ENCODE peak calls at places on chromosomes 1 and 21, in ten cellular contexts. One of them, this sample, is unnamed.

GRCh38 chr1:26168410-26169167 is at the start of gene C1orf232:
- DNase-seq in K562: peak; percentile 7
- DNase-seq in mammary epithelial cell: no peak
- DNase-seq in stomach: no peak
- DNase-seq in aorta: no peak
- DNase-seq in GM23338: no peak
- DNase-seq in adipocyte: no peak
- DNase-seq in CD8-positive, alpha-beta T cell: no peak
- DNase-seq in uterus: no peak
- DNase-seq in neural progenitor cell: peak; percentile 81
- DNase-seq in this sample: no peak

GRCh38 chr21:9008636-9009035 is 1512.7 kb upstream of the TPTE start:
- DNase-seq in uterus: no peak
- DNase-seq in adipocyte: no peak
- DNase-seq in neural progenitor cell: no peak
- DNase-seq in stomach: no peak
- DNase-seq in aorta: peak; percentile 77
- DNase-seq in K562: no peak
- DNase-seq in CD8-positive, alpha-beta T cell: no peak
- DNase-seq in mammary epithelial cell: no peak
- DNase-seq in GM23338: no peak
- DNase-seq in this sample: no peak

GRCh38 chr1:207897188-207897587 is 13.7 kb downstream of the CD34 start:
- DNase-seq in GM23338: peak; percentile 14
- DNase-seq in aorta: no peak
- DNase-seq in neural progenitor cell: peak; percentile 44
- DNase-seq in mammary epithelial cell: no peak
- DNase-seq in stomach: no peak
- DNase-seq in K562: no peak
- DNase-seq in CD8-positive, alpha-beta T cell: no peak
- DNase-seq in adipocyte: peak; percentile 56
- DNase-seq in uterus: no peak
- DNase-seq in this sample: no peak

GRCh38 chr1:163361123-163361934 is 39.6 kb downstream of the NUF2 start:
- DNase-seq in neural progenitor cell: peak; percentile 48
- DNase-seq in stomach: no peak
- DNase-seq in CD8-positive, alpha-beta T cell: no peak
- DNase-seq in mammary epithelial cell: peak; percentile 12
- DNase-seq in aorta: no peak
- DNase-seq in GM23338: peak; percentile 69
- DNase-seq in K562: no peak
- DNase-seq in uterus: no peak
- DNase-seq in adipocyte: peak; percentile 35
- DNase-seq in this sample: no peak

GRCh38 chr1:3067671-3068399 is 1.2 kb upstream of the PRDM16 start:
- DNase-seq in mammary epithelial cell: no peak
- DNase-seq in CD8-positive, alpha-beta T cell: no peak
- DNase-seq in neural progenitor cell: peak; percentile 49
- DNase-seq in GM23338: peak; percentile 53
- DNase-seq in aorta: peak; percentile 79
- DNase-seq in uterus: no peak
- DNase-seq in K562: no peak
- DNase-seq in adipocyte: no peak
- DNase-seq in stomach: no peak
- DNase-seq in this sample: no peak

GRCh38 chr1:65948609-65949229 is 156.0 kb downstream of the PDE4B start:
- DNase-seq in K562: peak; percentile 19
- DNase-seq in adipocyte: peak; percentile 72
- DNase-seq in CD8-positive, alpha-beta T cell: no peak
- DNase-seq in neural progenitor cell: no peak
- DNase-seq in mammary epithelial cell: no peak
- DNase-seq in uterus: peak; percentile 23
- DNase-seq in aorta: no peak
- DNase-seq in stomach: no peak
- DNase-seq in GM23338: no peak
- DNase-seq in this sample: no peak

GRCh38 chr1:172545349-172546004 is 12.5 kb downstream of the SUCO start:
- DNase-seq in stomach: no peak
- DNase-seq in mammary epithelial cell: no peak
- DNase-seq in GM23338: no peak
- DNase-seq in CD8-positive, alpha-beta T cell: no peak
- DNase-seq in adipocyte: no peak
- DNase-seq in aorta: no peak
- DNase-seq in neural progenitor cell: no peak
- DNase-seq in uterus: no peak
- DNase-seq in K562: no peak
- DNase-seq in this sample: no peak

GRCh38 chr1:42931911-42932422 is 26.7 kb downstream of the SLC2A1 start:
- DNase-seq in CD8-positive, alpha-beta T cell: peak; percentile 76
- DNase-seq in mammary epithelial cell: no peak
- DNase-seq in stomach: peak; percentile 83
- DNase-seq in adipocyte: no peak
- DNase-seq in GM23338: peak; percentile 30
- DNase-seq in uterus: no peak
- DNase-seq in neural progenitor cell: no peak
- DNase-seq in aorta: peak; percentile 59
- DNase-seq in K562: peak; percentile 57
- DNase-seq in this sample: peak; percentile 63

GRCh38 chr1:150574260-150575071 is 4.9 kb downstream of the MCL1 start:
- DNase-seq in CD8-positive, alpha-beta T cell: no peak
- DNase-seq in uterus: no peak
- DNase-seq in aorta: no peak
- DNase-seq in mammary epithelial cell: no peak
- DNase-seq in stomach: no peak
- DNase-seq in neural progenitor cell: no peak
- DNase-seq in GM23338: peak; percentile 19
- DNase-seq in K562: no peak
- DNase-seq in adipocyte: peak; percentile 40
- DNase-seq in this sample: peak; percentile 34

GRCh38 chr1:150576367-150576711 is 3.1 kb downstream of the MCL1 start:
- DNase-seq in mammary epithelial cell: no peak
- DNase-seq in adipocyte: no peak
- DNase-seq in neural progenitor cell: no peak
- DNase-seq in K562: no peak
- DNase-seq in aorta: no peak
- DNase-seq in GM23338: no peak
- DNase-seq in uterus: no peak
- DNase-seq in CD8-positive, alpha-beta T cell: no peak
- DNase-seq in stomach: no peak
- DNase-seq in this sample: no peak

GRCh38 chr1:150575072-150575489 is 4.3 kb downstream of the MCL1 start:
- DNase-seq in CD8-positive, alpha-beta T cell: no peak
- DNase-seq in stomach: no peak
- DNase-seq in adipocyte: peak; percentile 41
- DNase-seq in GM23338: no peak
- DNase-seq in neural progenitor cell: no peak
- DNase-seq in K562: no peak
- DNase-seq in aorta: no peak
- DNase-seq in uterus: no peak
- DNase-seq in mammary epithelial cell: no peak
- DNase-seq in this sample: no peak

GRCh38 chr1:150576794-150577556 is 2.4 kb downstream of the MCL1 start:
- DNase-seq in CD8-positive, alpha-beta T cell: no peak
- DNase-seq in neural progenitor cell: no peak
- DNase-seq in aorta: no peak
- DNase-seq in GM23338: peak; percentile 5
- DNase-seq in uterus: no peak
- DNase-seq in adipocyte: peak; percentile 35
- DNase-seq in mammary epithelial cell: no peak
- DNase-seq in K562: no peak
- DNase-seq in stomach: no peak
- DNase-seq in this sample: no peak

GRCh38 chr1:150575518-150576366 is 3.7 kb downstream of the MCL1 start:
- DNase-seq in CD8-positive, alpha-beta T cell: no peak
- DNase-seq in uterus: no peak
- DNase-seq in neural progenitor cell: no peak
- DNase-seq in stomach: no peak
- DNase-seq in K562: no peak
- DNase-seq in mammary epithelial cell: no peak
- DNase-seq in adipocyte: peak; percentile 69
- DNase-seq in GM23338: peak; percentile 5
- DNase-seq in aorta: no peak
- DNase-seq in this sample: no peak
- H3K4me1 ChIP-seq in CD8-positive, alpha-beta T cell: peaks cover 38% of the 10 kb centered on the region
- H3K4me1 ChIP-seq in uterus: peaks cover 14% of the 10 kb centered on the region
- H3K4me1 ChIP-seq in neural progenitor cell: peaks cover 30% of the 10 kb centered on the region
- H3K4me1 ChIP-seq in stomach: peaks cover 64% of the 10 kb centered on the region
- H3K4me1 ChIP-seq in K562: peaks cover 17% of the 10 kb centered on the region
- H3K4me1 ChIP-seq in mammary epithelial cell: peaks cover 30% of the 10 kb centered on the region
- H3K4me1 ChIP-seq in adipocyte: peaks cover 54% of the 10 kb centered on the region
- H3K4me1 ChIP-seq in GM23338: peaks cover 44% of the 10 kb centered on the region
- H3K4me1 ChIP-seq in aorta: peaks cover 5% of the 10 kb centered on the region
- H3K4me1 ChIP-seq in this sample: peaks cover 57% of the 10 kb centered on the region

DNA sequence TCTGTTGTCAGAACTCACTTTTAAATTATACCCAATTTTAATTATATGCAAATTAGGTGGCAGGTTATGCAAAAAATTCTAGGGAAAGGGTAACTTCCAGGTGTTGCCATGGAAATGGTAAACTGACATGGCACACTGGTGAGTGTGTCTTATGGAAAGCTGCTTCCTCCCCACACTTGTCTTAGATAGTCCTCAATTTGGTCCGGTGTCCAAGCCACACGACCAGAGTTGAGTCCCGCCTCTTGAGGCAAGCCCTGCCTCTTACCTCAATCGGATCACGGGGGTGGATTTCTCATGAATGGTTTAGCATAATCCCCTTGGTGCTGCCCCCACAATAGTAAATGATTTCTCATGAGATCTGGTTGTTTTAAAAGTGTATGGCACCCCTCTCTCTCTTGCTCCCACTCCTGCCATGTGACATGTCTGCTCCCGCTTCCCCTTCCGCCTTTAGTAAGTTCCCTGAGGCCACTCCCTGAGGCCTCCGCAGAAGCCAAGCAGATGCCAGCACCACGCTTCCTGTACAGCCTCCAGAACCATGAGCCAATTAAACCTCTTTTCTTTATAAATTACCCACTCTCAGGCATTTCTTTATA is 74.9 kb downstream of the MATN1 start:
- DNase-seq in K562: no peak
- DNase-seq in uterus: no peak
- DNase-seq in GM23338: no peak
- DNase-seq in mammary epithelial cell: peak; percentile 25
- DNase-seq in adipocyte: no peak
- DNase-seq in CD8-positive, alpha-beta T cell: no peak
- DNase-seq in aorta: peak; percentile 32
- DNase-seq in neural progenitor cell: no peak
- DNase-seq in stomach: no peak
- DNase-seq in this sample: no peak
- H3K27me3 ChIP-seq in K562: peaks cover 43% of the 10 kb centered on the region
- H3K27me3 ChIP-seq in uterus: no peaks in the 10 kb centered on the region
- H3K27me3 ChIP-seq in GM23338: no peaks in the 10 kb centered on the region
- H3K27me3 ChIP-seq in mammary epithelial cell: no peaks in the 10 kb centered on the region
- H3K27me3 ChIP-seq in adipocyte: no peaks in the 10 kb centered on the region
- H3K27me3 ChIP-seq in CD8-positive, alpha-beta T cell: no peaks in the 10 kb centered on the region
- H3K27me3 ChIP-seq in aorta: peaks cover 2% of the 10 kb centered on the region
- H3K27me3 ChIP-seq in neural progenitor cell: no peaks in the 10 kb centered on the region
- H3K27me3 ChIP-seq in stomach: peaks cover 5% of the 10 kb centered on the region
- H3K27me3 ChIP-seq in this sample: no peaks in the 10 kb centered on the region

DNA sequence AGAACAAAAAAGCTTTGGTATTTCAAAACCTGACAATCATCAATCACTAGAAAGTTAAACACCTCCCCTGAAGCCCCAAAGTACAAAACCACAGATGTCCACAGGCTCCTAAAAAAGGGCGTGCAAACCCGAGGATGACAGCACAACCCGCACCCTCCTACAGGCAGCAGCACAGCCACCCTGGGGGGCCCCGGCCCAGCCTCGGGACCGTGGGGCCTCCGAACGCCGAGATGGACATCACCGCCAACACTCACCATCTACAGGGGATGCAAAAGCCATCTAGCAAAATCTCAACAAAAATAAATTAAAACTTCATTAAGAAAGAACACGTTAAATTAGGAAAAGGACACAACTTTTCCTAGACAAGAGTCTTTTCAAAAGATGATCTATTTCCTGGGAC is 6.6 kb downstream of the KIAA2013 start:
- DNase-seq in uterus: no peak
- DNase-seq in CD8-positive, alpha-beta T cell: no peak
- DNase-seq in stomach: no peak
- DNase-seq in adipocyte: no peak
- DNase-seq in aorta: no peak
- DNase-seq in neural progenitor cell: no peak
- DNase-seq in mammary epithelial cell: no peak
- DNase-seq in GM23338: no peak
- DNase-seq in K562: peak; percentile 23
- DNase-seq in this sample: no peak
- H3K4me1 ChIP-seq in uterus: peaks cover 23% of the 10 kb centered on the region
- H3K4me1 ChIP-seq in CD8-positive, alpha-beta T cell: peaks cover 26% of the 10 kb centered on the region
- H3K4me1 ChIP-seq in stomach: peaks cover 67% of the 10 kb centered on the region
- H3K4me1 ChIP-seq in adipocyte: peaks cover 32% of the 10 kb centered on the region
- H3K4me1 ChIP-seq in aorta: peaks cover 2% of the 10 kb centered on the region
- H3K4me1 ChIP-seq in neural progenitor cell: peaks cover 22% of the 10 kb centered on the region
- H3K4me1 ChIP-seq in mammary epithelial cell: peaks cover 12% of the 10 kb centered on the region
- H3K4me1 ChIP-seq in GM23338: peaks cover 4% of the 10 kb centered on the region
- H3K4me1 ChIP-seq in K562: peaks cover 7% of the 10 kb centered on the region
- H3K4me1 ChIP-seq in this sample: peaks cover 37% of the 10 kb centered on the region

DNA sequence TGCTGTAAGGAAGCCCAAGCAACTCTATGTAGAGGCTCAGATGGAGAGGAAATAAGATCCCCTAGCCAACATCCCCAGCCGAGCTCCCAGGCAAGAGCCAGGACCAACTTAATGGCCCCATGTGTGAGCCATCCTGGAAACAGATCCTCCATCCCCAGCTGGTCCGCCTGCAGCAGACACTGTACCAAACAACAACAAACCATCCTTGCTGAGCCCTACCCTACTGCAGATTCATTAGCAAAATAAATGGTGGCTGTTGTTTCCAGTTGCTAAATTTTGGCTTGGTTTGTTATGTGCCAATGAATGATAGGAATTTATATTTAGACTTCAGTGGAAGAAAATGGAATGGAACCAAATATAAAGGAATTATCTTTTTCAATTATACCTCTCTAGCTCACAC is 43.9 kb downstream of the LMX1A start:
- DNase-seq in GM23338: no peak
- DNase-seq in stomach: no peak
- DNase-seq in uterus: no peak
- DNase-seq in mammary epithelial cell: no peak
- DNase-seq in K562: no peak
- DNase-seq in CD8-positive, alpha-beta T cell: no peak
- DNase-seq in aorta: no peak
- DNase-seq in adipocyte: no peak
- DNase-seq in neural progenitor cell: no peak
- DNase-seq in this sample: no peak
- H3K27me3 ChIP-seq in GM23338: no peaks in the 10 kb centered on the region
- H3K27me3 ChIP-seq in stomach: peaks cover 10% of the 10 kb centered on the region
- H3K27me3 ChIP-seq in uterus: no peaks in the 10 kb centered on the region
- H3K27me3 ChIP-seq in mammary epithelial cell: no peaks in the 10 kb centered on the region
- H3K27me3 ChIP-seq in K562: no peaks in the 10 kb centered on the region
- H3K27me3 ChIP-seq in CD8-positive, alpha-beta T cell: peaks cover 6% of the 10 kb centered on the region
- H3K27me3 ChIP-seq in aorta: peaks cover 3% of the 10 kb centered on the region
- H3K27me3 ChIP-seq in adipocyte: peaks cover 40% of the 10 kb centered on the region
- H3K27me3 ChIP-seq in neural progenitor cell: no peaks in the 10 kb centered on the region
- H3K27me3 ChIP-seq in this sample: peaks cover 4% of the 10 kb centered on the region

This sample was measured in CD4-positive, CD25-positive, alpha-beta regulatory T cell.